ENCODE peak calls at places on chromosomes 2 and 18, in ten cellular contexts. X is activated CD4-positive, alpha-beta T cell treated with anti-CD3 and anti-CD28 coated beads, Interleukin-2, amount 10 ng/mL, durations not matched to agents 24 days and 14 days; J is neuronal stem cell; I is T-helper 1 cell; C is MM.1S; F is HL-60; M is NCI-H1436; O is CD14-positive monocyte; Q is upper lobe of right lung; L is iris pigment epithelial cell. E is an unnamed sample.

GRCh38 chr2:171316755-171317337 is 116.9 kb downstream of the METTL8 start:
- DNase-seq in X (no peak), J (no peak), I (no peak), C (no peak), F (no peak), M (no peak), O (no peak), Q (no peak), L (no peak), E (no peak)

GRCh38 chr2:149743842-149744468 is 156.4 kb upstream of the MMADHC start:
- DNase-seq in X (no peak), J (no peak), I (no peak), C (no peak), F (no peak), M (no peak), O (no peak), Q (no peak), L (peak), E (no peak)

GRCh38 chr2:20179755-20180594 is 45.0 kb downstream of the SDC1 start:
- DNase-seq in X (no peak), J (no peak), I (no peak), C (no peak), F (no peak), M (no peak), O (peak), Q (peak), L (no peak), E (peak)

GRCh38 chr2:144517825-144518699 is 1.9 kb downstream of the ZEB2 start:
- DNase-seq in X (no peak), J (no peak), I (no peak), C (no peak), F (no peak), M (no peak), O (no peak), Q (no peak), L (no peak), E (no peak)

GRCh38 chr2:120133572-120134244 is 89.5 kb downstream of the TMEM185B start:
- DNase-seq in X (no peak), J (no peak), I (no peak), C (no peak), F (no peak), M (no peak), O (no peak), Q (no peak), L (no peak), E (no peak)

GRCh38 chr2:207879536-207879935 is 109.8 kb upstream of the FZD5 start:
- DNase-seq in X (no peak), J (no peak), I (no peak), C (no peak), F (no peak), M (no peak), O (no peak), Q (no peak), L (peak), E (no peak)

GRCh38 chr2:113010088-113010487 is 4.8 kb downstream of the IL36A start:
- DNase-seq in X (peak), J (no peak), I (no peak), C (no peak), F (no peak), M (no peak), O (no peak), Q (no peak), L (peak), E (no peak)

GRCh38 chr2:58448065-58448507 is 207.0 kb upstream of the FANCL start:
- DNase-seq in X (peak), J (peak), I (no peak), C (peak), F (peak), M (peak), O (no peak), Q (no peak), L (peak), E (no peak)

GRCh38 chr2:99984781-99985525 is 157.4 kb downstream of the AFF3 start:
- DNase-seq in X (no peak), J (no peak), I (no peak), C (no peak), F (no peak), M (no peak), O (no peak), Q (no peak), L (peak), E (no peak)

GRCh38 chr2:67032091-67032490 is 365.0 kb upstream of the ETAA1 start:
- DNase-seq in X (peak), J (no peak), I (no peak), C (no peak), F (no peak), M (no peak), O (no peak), Q (no peak), L (peak), E (no peak)

GRCh38 chr2:197889041-197889440 is 84.6 kb downstream of the PLCL1 start:
- DNase-seq in X (peak), J (no peak), I (no peak), C (peak), F (peak), M (no peak), O (peak), Q (no peak), L (peak), E (no peak)

GRCh38 chr2:177147093-177147694 is 65.4 kb upstream of the HNRNPA3 start:
- DNase-seq in X (peak), J (no peak), I (no peak), C (peak), F (peak), M (peak), O (no peak), Q (no peak), L (peak), E (no peak)

GRCh38 chr2:98730053-98730850 is 680 bp downstream of the MGAT4A start:
- DNase-seq in X (peak), J (peak), I (peak), C (peak), F (peak), M (peak), O (peak), Q (peak), L (no peak), E (peak)

GRCh38 chr2:41112228-41112627 is 660.3 kb upstream of the SLC8A1 start:
- DNase-seq in X (no peak), J (no peak), I (no peak), C (no peak), F (no peak), M (no peak), O (no peak), Q (no peak), L (no peak), E (no peak)

GRCh38 chr2:42568431-42569115 is at the start of gene MTA3:
- DNase-seq in X (peak), J (peak), I (peak), C (peak), F (peak), M (peak), O (no peak), Q (peak), L (peak), E (peak)

GRCh38 chr2:152715854-152716428 is 1.3 kb downstream of the PRPF40A start:
- DNase-seq in X (peak), J (no peak), I (no peak), C (peak), F (peak), M (peak), O (no peak), Q (no peak), L (peak), E (no peak)

GRCh38 chr2:171703574-171704347 is 16.5 kb downstream of the DYNC1I2 start:
- DNase-seq in X (peak), J (peak), I (no peak), C (peak), F (peak), M (peak), O (no peak), Q (no peak), L (peak), E (no peak)

GRCh38 chr2:27400348-27401135 is 8.8 kb downstream of the PPM1G start:
- DNase-seq in X (no peak), J (no peak), I (no peak), C (no peak), F (no peak), M (no peak), O (no peak), Q (no peak), L (no peak), E (no peak)

GRCh38 chr2:189179607-189179979 is at the start of gene COL5A2:
- DNase-seq in X (no peak), J (peak), I (no peak), C (no peak), F (no peak), M (no peak), O (no peak), Q (no peak), L (peak), E (no peak)

GRCh38 chr18:1002653-1003178 is 98.0 kb downstream of the ADCYAP1 start:
- DNase-seq in X (no peak), J (no peak), I (no peak), C (no peak), F (no peak), M (no peak), O (no peak), Q (no peak), L (peak), E (no peak)

E was measured in kidney.